ENCODE peak calls at places on chromosomes 13 and 19, in four cellular contexts. One of them, this sample, is unnamed.

GRCh38 chr19:48271531-48272151 is 1.8 kb downstream of the ZNF114 start:
- DNase-seq in testis: peak
- DNase-seq in MV-4-11: peak
- DNase-seq in activated CD8-positive, alpha-beta memory T cell treated with anti-CD3 and anti-CD28 coated beads for 24 hours: peak
- DNase-seq in this sample: peak

GRCh38 chr13:43293986-43294880 is 270.8 kb downstream of the DNAJC15 start:
- DNase-seq in testis: no peak
- DNase-seq in MV-4-11: no peak
- DNase-seq in activated CD8-positive, alpha-beta memory T cell treated with anti-CD3 and anti-CD28 coated beads for 24 hours: no peak
- DNase-seq in this sample: peak

GRCh38 chr13:106403280-106403679 is 132.2 kb downstream of the EFNB2 start:
- DNase-seq in testis: no peak
- DNase-seq in MV-4-11: no peak
- DNase-seq in activated CD8-positive, alpha-beta memory T cell treated with anti-CD3 and anti-CD28 coated beads for 24 hours: no peak
- DNase-seq in this sample: no peak

GRCh38 chr19:8900421-8900820 is 68.2 kb downstream of the MBD3L1 start:
- DNase-seq in testis: no peak
- DNase-seq in MV-4-11: no peak
- DNase-seq in activated CD8-positive, alpha-beta memory T cell treated with anti-CD3 and anti-CD28 coated beads for 24 hours: no peak
- DNase-seq in this sample: no peak

GRCh38 chr19:9991425-9992191 is 18.7 kb downstream of the COL5A3 start:
- DNase-seq in testis: no peak
- DNase-seq in MV-4-11: no peak
- DNase-seq in activated CD8-positive, alpha-beta memory T cell treated with anti-CD3 and anti-CD28 coated beads for 24 hours: no peak
- DNase-seq in this sample: no peak

GRCh38 chr13:60756306-60756705 is 359.3 kb downstream of the TDRD3 start:
- DNase-seq in testis: peak
- DNase-seq in MV-4-11: no peak
- DNase-seq in activated CD8-positive, alpha-beta memory T cell treated with anti-CD3 and anti-CD28 coated beads for 24 hours: no peak
- DNase-seq in this sample: no peak

GRCh38 chr13:36904219-36904618 is 15.8 kb downstream of the SMAD9 start:
- DNase-seq in testis: no peak
- DNase-seq in MV-4-11: no peak
- DNase-seq in activated CD8-positive, alpha-beta memory T cell treated with anti-CD3 and anti-CD28 coated beads for 24 hours: no peak
- DNase-seq in this sample: no peak

GRCh38 chr13:85659493-85659892 is 139.7 kb downstream of the SLITRK6 start:
- DNase-seq in testis: no peak
- DNase-seq in MV-4-11: peak
- DNase-seq in activated CD8-positive, alpha-beta memory T cell treated with anti-CD3 and anti-CD28 coated beads for 24 hours: no peak
- DNase-seq in this sample: no peak

GRCh38 chr13:48318714-48319457 is 15.3 kb downstream of the RB1 start:
- DNase-seq in testis: no peak
- DNase-seq in MV-4-11: no peak
- DNase-seq in activated CD8-positive, alpha-beta memory T cell treated with anti-CD3 and anti-CD28 coated beads for 24 hours: peak
- DNase-seq in this sample: no peak

GRCh38 chr19:342801-343421 is 1.7 kb downstream of the MIER2 start:
- DNase-seq in testis: peak
- DNase-seq in MV-4-11: peak
- DNase-seq in activated CD8-positive, alpha-beta memory T cell treated with anti-CD3 and anti-CD28 coated beads for 24 hours: no peak
- DNase-seq in this sample: peak

GRCh38 chr13:99119686-99120085 is 81.0 kb upstream of the UBAC2 start:
- DNase-seq in testis: no peak
- DNase-seq in MV-4-11: no peak
- DNase-seq in activated CD8-positive, alpha-beta memory T cell treated with anti-CD3 and anti-CD28 coated beads for 24 hours: no peak
- DNase-seq in this sample: no peak

GRCh38 chr19:12628040-12629022 is 17.6 kb downstream of the ZNF791 start:
- DNase-seq in testis: no peak
- DNase-seq in MV-4-11: peak
- DNase-seq in activated CD8-positive, alpha-beta memory T cell treated with anti-CD3 and anti-CD28 coated beads for 24 hours: no peak
- DNase-seq in this sample: peak

GRCh38 chr13:77065456-77066147 is 38.6 kb upstream of the FBXL3 start:
- DNase-seq in testis: no peak
- DNase-seq in MV-4-11: peak
- DNase-seq in activated CD8-positive, alpha-beta memory T cell treated with anti-CD3 and anti-CD28 coated beads for 24 hours: no peak
- DNase-seq in this sample: no peak

GRCh38 chr19:46404039-46404883 is 9.1 kb downstream of the CCDC8 start:
- DNase-seq in testis: peak
- DNase-seq in MV-4-11: no peak
- DNase-seq in activated CD8-positive, alpha-beta memory T cell treated with anti-CD3 and anti-CD28 coated beads for 24 hours: peak
- DNase-seq in this sample: peak

GRCh38 chr13:59774511-59774911 is 389.2 kb downstream of the DIAPH3 start:
- DNase-seq in testis: no peak
- DNase-seq in MV-4-11: no peak
- DNase-seq in activated CD8-positive, alpha-beta memory T cell treated with anti-CD3 and anti-CD28 coated beads for 24 hours: no peak
- DNase-seq in this sample: peak

GRCh38 chr13:85724554-85725432 is 74.4 kb downstream of the SLITRK6 start:
- DNase-seq in testis: peak
- DNase-seq in MV-4-11: no peak
- DNase-seq in activated CD8-positive, alpha-beta memory T cell treated with anti-CD3 and anti-CD28 coated beads for 24 hours: no peak
- DNase-seq in this sample: no peak

GRCh38 chr13:46489586-46490023 is 63.4 kb upstream of the LRCH1 start:
- DNase-seq in testis: no peak
- DNase-seq in MV-4-11: peak
- DNase-seq in activated CD8-positive, alpha-beta memory T cell treated with anti-CD3 and anti-CD28 coated beads for 24 hours: no peak
- DNase-seq in this sample: peak

GRCh38 chr19:28258794-28259193 is 954.2 kb downstream of the UQCRFS1 start:
- DNase-seq in testis: no peak
- DNase-seq in MV-4-11: no peak
- DNase-seq in activated CD8-positive, alpha-beta memory T cell treated with anti-CD3 and anti-CD28 coated beads for 24 hours: no peak
- DNase-seq in this sample: no peak

GRCh38 chr19:45667620-45668341 is at the start of gene GIPR:
- DNase-seq in testis: no peak
- DNase-seq in MV-4-11: peak
- DNase-seq in activated CD8-positive, alpha-beta memory T cell treated with anti-CD3 and anti-CD28 coated beads for 24 hours: peak
- DNase-seq in this sample: peak

GRCh38 chr13:20616059-20616797 is 49.3 kb downstream of the IFT88 start:
- DNase-seq in testis: no peak
- DNase-seq in MV-4-11: no peak
- DNase-seq in activated CD8-positive, alpha-beta memory T cell treated with anti-CD3 and anti-CD28 coated beads for 24 hours: no peak
- DNase-seq in this sample: peak

This sample was measured in astrocyte.